ENCODE peak calls at places on chromosomes 12 and 14, in five cellular contexts. H, R, Y, K and C are unnamed samples.

GRCh38 chr14:105470812-105471771 is 3.5 kb upstream of the CRIP2 start:
- DNase-seq in H (no peak), R (peak; percentile 52), Y (peak; percentile 76), K (peak; percentile 71), C (peak; percentile 71)

GRCh38 chr14:22332671-22333407 is 256.2 kb downstream of the DAD1 start:
- DNase-seq in H (no peak), R (no peak), Y (no peak), K (no peak), C (no peak)

GRCh38 chr12:58204086-58204485 is 262.7 kb downstream of the ATP23 start:
- DNase-seq in H (no peak), R (peak; percentile 3), Y (no peak), K (no peak), C (no peak)

GRCh38 chr12:54711664-54712063 is 63.5 kb upstream of the DCD start:
- DNase-seq in H (no peak), R (no peak), Y (no peak), K (no peak), C (no peak)

GRCh38 chr14:106455026-106455425 is 928.6 kb downstream of the TMEM121 start:
- DNase-seq in H (no peak), R (no peak), Y (no peak), K (no peak), C (no peak)

GRCh38 chr12:107875772-107876171 is 101.3 kb downstream of the ASCL4 start:
- DNase-seq in H (no peak), R (no peak), Y (no peak), K (no peak), C (no peak)

GRCh38 chr14:96693986-96694385 is 103.2 kb upstream of the VRK1 start:
- DNase-seq in H (peak; percentile 9), R (no peak), Y (no peak), K (no peak), C (no peak)

GRCh38 chr14:23877538-23878180 is 75.9 kb upstream of the DHRS4 start:
- DNase-seq in H (no peak), R (no peak), Y (no peak), K (no peak), C (no peak)

GRCh38 chr12:115946867-115947695 is 330.4 kb downstream of the MED13L start:
- DNase-seq in H (no peak), R (no peak), Y (no peak), K (no peak), C (no peak)

GRCh38 chr12:121715862-121716435 is 3.4 kb downstream of the TMEM120B start:
- DNase-seq in H (no peak), R (peak; percentile 24), Y (no peak), K (no peak), C (no peak)

GRCh38 chr12:51954465-51955361 is 3.2 kb downstream of the ACVR1B start:
- DNase-seq in H (no peak), R (no peak), Y (no peak), K (no peak), C (no peak)

GRCh38 chr14:31059152-31059924 is 33.2 kb upstream of the STRN3 start:
- DNase-seq in H (no peak), R (peak; percentile 84), Y (no peak), K (peak; percentile 76), C (no peak)

GRCh38 chr12:119594772-119595445 is 1.3 kb downstream of the TMEM233 start:
- DNase-seq in H (peak; percentile 23), R (no peak), Y (peak; percentile 71), K (no peak), C (peak; percentile 62)

GRCh38 chr14:103432627-103433026 is 47.4 kb downstream of the MARK3 start:
- DNase-seq in H (no peak), R (no peak), Y (no peak), K (no peak), C (no peak)

GRCh38 chr12:58104443-58104842 is 163.1 kb downstream of the ATP23 start:
- DNase-seq in H (no peak), R (no peak), Y (no peak), K (no peak), C (no peak)

GRCh38 chr12:78157199-78157598 is 326.5 kb downstream of the NAV3 start:
- DNase-seq in H (no peak), R (peak; percentile 12), Y (no peak), K (no peak), C (no peak)

GRCh38 chr12:81500788-81501187 is 258.4 kb downstream of the PPFIA2 start:
- DNase-seq in H (no peak), R (no peak), Y (no peak), K (no peak), C (no peak)

GRCh38 chr12:132486168-132486567 is 3.8 kb upstream of the FBRSL1 start:
- DNase-seq in H (no peak), R (no peak), Y (no peak), K (no peak), C (no peak)

GRCh38 chr14:76091036-76091435 is 60.7 kb upstream of the GPATCH2L start:
- DNase-seq in H (no peak), R (no peak), Y (no peak), K (no peak), C (no peak)

GRCh38 chr12:112665971-112666370 is 125.6 kb upstream of the RPH3A start:
- DNase-seq in H (no peak), R (no peak), Y (no peak), K (no peak), C (no peak)

GRCh38 chr14:56659964-56660551 is 80.5 kb downstream of the TMEM260 start:
- DNase-seq in H (peak; percentile 37), R (peak; percentile 57), Y (no peak), K (peak; percentile 14), C (no peak)

GRCh38 chr14:105250008-105250366 is 1.7 kb downstream of the BTBD6 start:
- DNase-seq in H (no peak), R (no peak), Y (no peak), K (no peak), C (peak; percentile 22)

GRCh38 chr14:22607291-22607690 is 9.2 kb downstream of the ABHD4 start:
- DNase-seq in H (no peak), R (no peak), Y (no peak), K (no peak), C (no peak)

GRCh38 chr14:67555518-67556090 is 22.5 kb downstream of the PLEKHH1 start:
- DNase-seq in H (no peak), R (no peak), Y (no peak), K (no peak), C (no peak)

GRCh38 chr12:2198088-2198501 is 145.3 kb downstream of the CACNA1C start:
- DNase-seq in H (peak; percentile 33), R (peak; percentile 64), Y (peak; percentile 72), K (peak; percentile 5), C (peak; percentile 95)

GRCh38 chr14:103101964-103102688 is 7.6 kb downstream of the EXOC3L4 start:
- DNase-seq in H (no peak), R (no peak), Y (no peak), K (no peak), C (no peak)

GRCh38 chr12:110023634-110024023 is 24.4 kb downstream of the ANKRD13A start:
- DNase-seq in H (no peak), R (no peak), Y (no peak), K (no peak), C (no peak)

GRCh38 chr14:104075530-104076151 is 9.9 kb upstream of the ASPG start:
- DNase-seq in H (no peak), R (peak; percentile 9), Y (no peak), K (no peak), C (no peak)

GRCh38 chr14:60101801-60102200 is 10.1 kb downstream of the PCNX4 start:
- DNase-seq in H (no peak), R (peak; percentile 39), Y (no peak), K (no peak), C (no peak)

GRCh38 chr14:34223302-34224150 is 238.5 kb downstream of the SPTSSA start:
- DNase-seq in H (no peak), R (no peak), Y (no peak), K (no peak), C (no peak)

GRCh38 chr14:53501361-53502320 is 348.5 kb upstream of the DDHD1 start:
- DNase-seq in H (no peak), R (peak; percentile 86), Y (no peak), K (no peak), C (no peak)

GRCh38 chr12:80192087-80192486 is 92.8 kb downstream of the OTOGL start:
- DNase-seq in H (no peak), R (peak; percentile 12), Y (no peak), K (no peak), C (no peak)

GRCh38 chr14:45181329-45181728 is 45.6 kb downstream of the FANCM start:
- DNase-seq in H (no peak), R (no peak), Y (no peak), K (no peak), C (no peak)

GRCh38 chr12:88566430-88566829 is 13.8 kb downstream of the KITLG start:
- DNase-seq in H (no peak), R (no peak), Y (no peak), K (peak; percentile 57), C (no peak)

GRCh38 chr12:12719496-12719895 is 2.3 kb downstream of the CDKN1B start:
- DNase-seq in H (no peak), R (peak; percentile 38), Y (no peak), K (no peak), C (no peak)
- H2AK5ac ChIP-seq in H (no peak overlapping the region), R (no peak overlapping the region), Y (no peak overlapping the region), K (no peak overlapping the region), C (no peak overlapping the region)

GRCh38 chr14:99535908-99536778 is 54.9 kb downstream of the CCNK start:
- DNase-seq in H (no peak), R (no peak), Y (no peak), K (no peak), C (no peak)
- H3K18ac ChIP-seq in H (peak overlapping the region; percentile 95), R (no peak overlapping the region), Y (no peak overlapping the region), K (peak overlapping the region; percentile 71), C (no peak overlapping the region)

DNA sequence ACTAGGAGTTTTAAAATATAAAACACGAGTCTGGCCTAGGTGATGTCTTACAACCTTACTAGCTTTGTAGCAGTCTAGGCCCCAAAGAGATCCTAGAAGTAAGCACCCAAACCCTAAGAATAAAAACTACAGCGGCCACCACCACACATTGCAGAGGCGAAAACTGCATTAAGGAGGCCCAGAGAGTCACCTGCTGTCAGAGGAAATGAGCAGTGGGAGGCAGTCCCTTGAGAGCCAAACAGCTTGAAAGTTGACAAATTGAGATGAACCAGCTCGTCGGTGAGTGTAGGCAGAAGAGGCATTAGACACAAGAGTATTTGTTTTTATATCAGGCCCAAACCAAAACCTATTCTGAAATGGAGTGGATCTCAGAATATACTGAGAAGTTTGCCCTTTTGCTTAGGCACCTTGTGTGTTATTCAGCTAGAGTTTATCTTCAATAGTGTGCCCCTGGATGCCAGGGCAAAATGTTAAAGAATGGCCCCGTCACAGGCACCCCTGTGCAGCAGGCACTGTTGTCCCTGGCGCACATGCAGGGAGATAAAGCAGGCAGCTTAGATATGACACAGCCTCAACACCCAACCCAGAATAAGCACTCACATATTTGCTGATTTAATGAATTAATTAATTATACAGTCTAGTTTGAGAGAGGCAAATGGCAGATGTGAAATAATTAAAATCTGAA is 56.7 kb downstream of the TTC7B start:
- DNase-seq in H (no peak), R (no peak), Y (peak; percentile 36), K (no peak), C (no peak)
- H2BK12ac ChIP-seq in H (no peak overlapping the region), R (peak overlapping the region; percentile 47), Y (no peak overlapping the region), K (no peak overlapping the region), C (no peak overlapping the region)

GRCh38 chr12:39413836-39414771 is 28.8 kb downstream of the KIF21A start:
- DNase-seq in H (no peak), R (no peak), Y (no peak), K (no peak), C (no peak)
- H2AK5ac ChIP-seq in H (no peak overlapping the region), R (no peak overlapping the region), Y (no peak overlapping the region), K (no peak overlapping the region), C (no peak overlapping the region)

GRCh38 chr12:45076417-45077031 is 25.6 kb upstream of the DBX2 start:
- DNase-seq in H (peak; percentile 38), R (no peak), Y (no peak), K (no peak), C (peak; percentile 78)
- H3K18ac ChIP-seq in H (no peak overlapping the region), R (no peak overlapping the region), Y (peak overlapping the region; percentile 26), K (no peak overlapping the region), C (no peak overlapping the region)

GRCh38 chr14:52079239-52079956 is 10.5 kb upstream of the NID2 start:
- DNase-seq in H (no peak), R (peak; percentile 72), Y (no peak), K (peak; percentile 44), C (no peak)
- H2BK12ac ChIP-seq in H (no peak overlapping the region), R (peak overlapping the region; percentile 12), Y (no peak overlapping the region), K (no peak overlapping the region), C (no peak overlapping the region)